ENCODE peak calls at places on chromosome 14, in five cellular contexts. P is GM23338; W is astrocyte; J is heart right ventricle; M is CD8-positive, alpha-beta memory T cell. R is an unnamed sample. For H3K27me3 and H3K36me3, the result is how much of the 10 kb centered on the place peaks cover.

GRCh38 chr14:106790189-106791036 is 1264.0 kb downstream of the TMEM121 start:
- DNase-seq in P (peak), W (no peak), J (no peak), M (peak), R (no peak)

GRCh38 chr14:45065540-45065939 is 18.4 kb upstream of the PRPF39 start:
- DNase-seq in P (no peak), W (peak), J (no peak), M (no peak), R (no peak)

GRCh38 chr14:61342486-61342885 is 21.1 kb downstream of the PRKCH start:
- DNase-seq in P (no peak), W (no peak), J (no peak), M (peak), R (no peak)

GRCh38 chr14:104977008-104977680 is 1.0 kb downstream of the AHNAK2 start:
- DNase-seq in P (no peak), W (no peak), J (no peak), M (no peak), R (no peak)

GRCh38 chr14:22558221-22558913 is 30.7 kb downstream of the DAD1 start:
- DNase-seq in P (peak), W (no peak), J (no peak), M (peak), R (no peak)

GRCh38 chr14:102392506-102392905 is 29.8 kb downstream of the TECPR2 start:
- DNase-seq in P (no peak), W (no peak), J (no peak), M (no peak), R (no peak)

GRCh38 chr14:35932659-35933159 is 106.6 kb downstream of the BRMS1L start:
- DNase-seq in P (no peak), W (no peak), J (no peak), M (peak), R (no peak)

GRCh38 chr14:83485591-83485990 is 1951.9 kb upstream of the SEL1L start:
- DNase-seq in P (no peak), W (no peak), J (no peak), M (no peak), R (no peak)

GRCh38 chr14:103273847-103274615 is 60.0 kb upstream of the EIF5 start:
- DNase-seq in P (peak), W (no peak), J (no peak), M (no peak), R (no peak)

GRCh38 chr14:57189070-57189469 is 79.6 kb downstream of the EXOC5 start:
- DNase-seq in P (peak), W (no peak), J (no peak), M (no peak), R (no peak)

GRCh38 chr14:22974530-22975313 is 7.6 kb downstream of the AJUBA start:
- DNase-seq in P (no peak), W (no peak), J (no peak), M (no peak), R (no peak)

GRCh38 chr14:53047302-53047701 is 96.5 kb upstream of the FERMT2 start:
- DNase-seq in P (no peak), W (no peak), J (no peak), M (no peak), R (no peak)

GRCh38 chr14:101731187-101732080 is 30.1 kb upstream of the PPP2R5C start:
- DNase-seq in P (peak), W (peak), J (peak), M (peak), R (peak)

GRCh38 chr14:32933943-32934890 is 4.5 kb upstream of the NPAS3 start:
- DNase-seq in P (peak), W (peak), J (no peak), M (no peak), R (peak)

GRCh38 chr14:58765375-58765774 is 127.6 kb downstream of the DACT1 start:
- DNase-seq in P (no peak), W (no peak), J (peak), M (no peak), R (no peak)

GRCh38 chr14:79899610-79900009 is 311.7 kb downstream of the DIO2 start:
- DNase-seq in P (no peak), W (no peak), J (no peak), M (no peak), R (no peak)

GRCh38 chr14:46672128-46672527 is 20.5 kb upstream of the RPL10L start:
- DNase-seq in P (peak), W (no peak), J (no peak), M (no peak), R (no peak)

DNA sequence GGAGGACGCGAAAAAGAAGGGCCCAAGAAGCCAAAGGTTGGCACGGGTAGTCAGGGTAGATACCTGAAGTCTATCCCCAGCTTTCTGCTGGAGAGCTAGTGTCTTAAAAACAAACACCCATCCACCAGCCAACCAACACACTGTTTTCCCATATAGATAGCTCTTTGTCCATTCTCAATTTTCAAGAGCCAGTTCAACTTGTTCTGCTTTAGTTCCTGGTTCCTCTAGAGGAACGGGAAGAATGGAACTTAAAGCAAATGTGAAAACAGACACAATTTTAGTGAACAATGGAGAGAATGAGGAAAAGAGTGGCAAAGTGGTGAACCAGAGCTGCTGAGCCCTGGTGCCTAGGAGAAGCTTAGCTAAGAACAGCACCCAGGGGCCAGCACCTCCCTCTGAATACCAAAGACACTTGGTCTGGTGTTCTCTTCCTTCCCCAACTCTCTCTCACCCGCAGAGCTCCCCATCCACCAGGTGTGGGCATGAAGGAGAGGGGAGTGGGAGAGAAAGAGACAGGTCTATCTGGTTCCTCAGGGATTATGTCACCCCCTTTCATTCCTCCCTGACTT is 3.8 kb downstream of the NDRG2 start:
- DNase-seq in P (no peak), W (no peak), J (no peak), M (no peak), R (no peak)
- H3K27me3 ChIP-seq in P (under half), W (under half), J (under half), M (under half), R (under half)

GRCh38 chr14:91040545-91040944 is 19.9 kb downstream of the RPS6KA5 start:
- DNase-seq in P (no peak), W (no peak), J (no peak), M (no peak), R (no peak)
- H3K36me3 ChIP-seq in P (under half), W (under half), J (under half), M (under half), R (under half)

GRCh38 chr14:69666112-69666511 is 54.7 kb downstream of the SUSD6 start:
- DNase-seq in P (no peak), W (no peak), J (no peak), M (no peak), R (no peak)
- H3K27ac ChIP-seq in P (no peak), W (no peak), J (peak), M (no peak), R (peak)

GRCh38 chr14:37598973-37599526 is 3.6 kb downstream of the TTC6 start:
- DNase-seq in P (no peak), W (no peak), J (no peak), M (no peak), R (no peak)

GRCh38 chr14:37599527-37600368 is 4.3 kb downstream of the TTC6 start:
- DNase-seq in P (peak), W (no peak), J (no peak), M (no peak), R (no peak)

GRCh38 chr14:37602605-37603453 is 7.4 kb downstream of the TTC6 start:
- DNase-seq in P (no peak), W (no peak), J (no peak), M (no peak), R (no peak)

GRCh38 chr14:37601849-37602248 is 6.4 kb downstream of the TTC6 start:
- DNase-seq in P (peak), W (no peak), J (no peak), M (no peak), R (no peak)

DNA sequence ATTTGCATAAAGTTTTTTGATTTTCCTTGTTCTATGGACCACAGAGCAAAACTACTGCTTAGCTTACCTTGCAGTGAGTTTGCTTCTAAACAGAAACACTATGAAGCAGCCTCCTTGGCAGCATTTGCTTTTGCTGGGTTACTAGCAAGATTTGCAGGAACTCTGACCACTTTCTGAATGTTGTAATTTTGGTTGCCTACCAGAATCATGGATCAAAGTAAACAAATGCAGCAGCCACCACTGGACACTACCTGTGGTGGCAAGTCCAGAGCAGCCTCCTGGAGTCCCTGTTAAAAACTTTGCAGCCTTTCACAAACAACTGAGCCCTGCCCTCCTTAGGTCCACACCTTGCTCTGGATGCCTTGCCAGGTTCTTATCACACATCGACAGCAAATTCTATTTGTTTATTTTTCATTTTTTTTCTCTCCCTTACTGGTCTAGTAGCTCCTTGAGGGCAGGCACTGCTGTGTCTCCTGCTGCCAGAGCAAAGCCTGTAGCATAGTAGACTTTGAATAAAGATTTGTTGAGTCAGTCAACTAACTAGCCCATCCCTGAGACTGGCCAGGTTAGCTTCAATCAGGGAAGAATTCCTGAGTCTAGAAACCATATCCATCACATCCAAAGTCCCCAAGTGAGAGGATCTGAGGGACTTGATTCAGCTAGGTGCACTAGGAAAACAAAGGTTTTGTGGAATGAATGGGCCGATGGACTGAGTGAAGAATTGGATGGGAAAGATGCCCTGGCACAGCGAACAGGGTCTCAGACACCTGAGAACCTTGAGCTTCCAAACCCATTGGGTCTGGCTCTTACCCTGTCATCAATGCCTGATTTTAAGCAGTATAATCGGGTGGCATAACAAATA is 5.7 kb downstream of the TTC6 start:
- DNase-seq in P (no peak), W (no peak), J (no peak), M (no peak), R (no peak)
- H3K27me3 ChIP-seq in P (half or more), W (half or more), J (under half), M (under half), R (half or more)

DNA sequence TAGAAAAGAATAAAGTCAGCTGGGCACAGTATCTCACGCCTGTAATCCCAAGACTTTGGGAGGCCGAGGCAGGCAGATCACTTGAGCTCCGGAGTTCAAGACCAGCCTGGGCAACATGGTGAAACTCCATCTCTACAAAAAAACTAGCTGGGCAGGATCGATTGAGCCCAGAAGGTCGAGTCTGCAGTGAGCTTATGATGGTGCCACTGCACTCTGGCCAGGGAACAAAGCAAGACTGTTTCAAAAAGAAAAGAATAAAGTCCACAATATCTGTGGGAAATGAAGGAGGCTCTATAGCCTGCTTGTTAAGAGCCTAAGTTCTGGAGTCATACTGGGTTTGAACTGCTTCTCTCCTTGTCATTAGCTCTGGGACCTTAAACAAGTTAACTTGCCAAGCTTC is 7.9 kb downstream of the MAPK1IP1L start:
- DNase-seq in P (no peak), W (no peak), J (no peak), M (no peak), R (no peak)
- H3K36me3 ChIP-seq in P (under half), W (under half), J (under half), M (under half), R (under half)

DNA sequence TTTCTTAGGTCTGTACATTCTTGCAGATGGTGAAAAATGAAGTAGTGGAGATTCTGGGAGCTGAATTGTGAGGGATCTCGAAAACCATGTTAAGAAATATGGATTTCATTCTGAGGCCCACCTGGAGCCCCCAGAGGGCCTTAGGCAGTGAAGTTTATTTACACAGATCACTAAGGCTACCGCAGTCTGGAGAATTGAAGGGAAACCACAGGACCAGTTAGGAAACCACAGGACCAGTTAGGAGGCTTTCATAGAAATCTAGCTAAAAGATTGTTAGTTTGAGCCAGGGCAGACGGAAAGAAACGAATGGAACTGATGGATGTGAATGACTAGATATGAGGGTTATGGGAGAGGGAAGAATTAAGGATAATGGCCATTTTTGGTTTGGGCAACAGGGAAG is 7.2 kb downstream of the CBLN3 start:
- DNase-seq in P (no peak), W (no peak), J (no peak), M (no peak), R (no peak)
- H3K27ac ChIP-seq in P (no peak), W (no peak), J (no peak), M (no peak), R (no peak)